ENCODE peak calls at places on chromosomes 11 and 22, in four cellular contexts. B, E, M and V are unnamed samples.

GRCh38 chr11:8719260-8720190 is 36.9 kb downstream of the RPL27A start:
- DNase-seq in E (peak), B (peak), M (no peak), V (peak)

GRCh38 chr11:75547617-75548054 is 14.4 kb upstream of the SERPINH1 start:
- DNase-seq in B (peak), M (peak), E (peak), V (no peak)

GRCh38 chr11:93573184-93573583 is 30.0 kb upstream of the SMCO4 start:
- DNase-seq in E (no peak), B (no peak), M (no peak), V (no peak)

GRCh38 chr11:99773646-99774045 is 752.9 kb downstream of the CNTN5 start:
- DNase-seq in M (no peak), E (no peak), B (no peak), V (no peak)

GRCh38 chr11:128595221-128595620 is 7.9 kb upstream of the ETS1 start:
- DNase-seq in B (no peak), E (no peak), M (no peak), V (no peak)

GRCh38 chr11:61747389-61748285 is 4.8 kb upstream of the MYRF start:
- DNase-seq in M (no peak), E (peak), B (peak), V (no peak)

GRCh38 chr22:40922484-40923303 is 28.5 kb upstream of the RBX1 start:
- DNase-seq in M (no peak), B (no peak), E (no peak), V (no peak)

GRCh38 chr11:64856382-64857227 is 12.2 kb upstream of the CDC42BPG start:
- DNase-seq in M (no peak), E (peak), B (peak), V (peak)

GRCh38 chr11:6307879-6308278 is 12.4 kb downstream of the CAVIN3 start:
- DNase-seq in M (no peak), E (no peak), B (no peak), V (no peak)

GRCh38 chr22:44276706-44277403 is 35.9 kb downstream of the SHISAL1 start:
- DNase-seq in M (no peak), B (no peak), E (no peak), V (no peak)

GRCh38 chr11:67054851-67055523 is 1.7 kb upstream of the RHOD start:
- DNase-seq in E (peak), B (peak), M (no peak), V (no peak)

GRCh38 chr22:25833676-25834075 is 91.7 kb downstream of the MYO18B start:
- DNase-seq in E (no peak), B (no peak), M (no peak), V (no peak)

GRCh38 chr22:21443735-21444421 is 23.3 kb upstream of the TMEM191C start:
- DNase-seq in B (peak), M (no peak), E (peak), V (peak)